ENCODE peak calls at places on chromosomes 1 and 21, in four cellular contexts. T, G, N and O are unnamed samples.

GRCh38 chr1:211874521-211875347 is 44.2 kb upstream of the LPGAT1 start:
- DNase-seq in T (no peak), G (no peak), N (no peak), O (no peak)

GRCh38 chr1:195934839-195935557 is 673.2 kb downstream of the KCNT2 start:
- DNase-seq in T (no peak), G (no peak), N (no peak), O (no peak)

GRCh38 chr1:100036718-100037664 is 67.2 kb downstream of the SLC35A3 start:
- DNase-seq in T (peak; percentile 58), G (no peak), N (no peak), O (no peak)

GRCh38 chr21:33949516-33950424 is 34.2 kb upstream of the ATP5PO start:
- DNase-seq in T (no peak), G (no peak), N (no peak), O (no peak)

GRCh38 chr1:45925728-45926287 is 122.4 kb downstream of the MAST2 start:
- DNase-seq in T (no peak), G (no peak), N (peak; percentile 42), O (no peak)

GRCh38 chr1:237562247-237562823 is 328.4 kb downstream of the ZP4 start:
- DNase-seq in T (peak; percentile 69), G (peak; percentile 7), N (no peak), O (no peak)

GRCh38 chr1:226964068-226964425 is 24.0 kb downstream of the COQ8A start:
- DNase-seq in T (no peak), G (no peak), N (no peak), O (no peak)

GRCh38 chr1:21664806-21665588 is 4.2 kb downstream of the RAP1GAP start:
- DNase-seq in T (no peak), G (no peak), N (peak; percentile 2), O (peak; percentile 34)

GRCh38 chr1:1051127-1051810 is 22.8 kb downstream of the RNF223 start:
- DNase-seq in T (no peak), G (no peak), N (no peak), O (no peak)

GRCh38 chr1:219749370-219749769 is 136.5 kb upstream of the ZC3H11B start:
- DNase-seq in T (no peak), G (no peak), N (no peak), O (no peak)

GRCh38 chr1:43274125-43274803 is 4.5 kb downstream of the TMEM125 start:
- DNase-seq in T (peak; percentile 58), G (no peak), N (no peak), O (no peak)

GRCh38 chr1:16446116-16446515 is 5.6 kb downstream of the NECAP2 start:
- DNase-seq in T (no peak), G (no peak), N (no peak), O (no peak)

GRCh38 chr1:2141025-2141424 is 53.5 kb downstream of the FAAP20 start:
- DNase-seq in T (no peak), G (no peak), N (no peak), O (no peak)

GRCh38 chr1:110557481-110557880 is 38.5 kb upstream of the KCNA10 start:
- DNase-seq in T (no peak), G (no peak), N (no peak), O (no peak)

GRCh38 chr1:56816264-56816663 is 2.9 kb downstream of the FYB2 start:
- DNase-seq in T (no peak), G (no peak), N (no peak), O (no peak)

GRCh38 chr1:35561972-35562680 is 4.5 kb downstream of the NCDN start:
- DNase-seq in T (no peak), G (no peak), N (no peak), O (no peak)

GRCh38 chr1:242452573-242452972 is 71.9 kb downstream of the PLD5 start:
- DNase-seq in T (no peak), G (no peak), N (no peak), O (no peak)

GRCh38 chr1:26994772-26995625 is 1.5 kb downstream of the TRNP1 start:
- DNase-seq in T (no peak), G (no peak), N (no peak), O (no peak)

GRCh38 chr1:55584521-55585401 is 369.6 kb upstream of the USP24 start:
- DNase-seq in T (peak; percentile 44), G (no peak), N (no peak), O (no peak)

GRCh38 chr1:208238710-208239517 is 5.3 kb downstream of the PLXNA2 start:
- DNase-seq in T (peak; percentile 57), G (peak; percentile 56), N (no peak), O (no peak)

GRCh38 chr1:85571830-85572229 is 8.7 kb upstream of the CCN1 start:
- DNase-seq in T (no peak), G (no peak), N (no peak), O (no peak)

GRCh38 chr1:229237320-229237719 is 33.6 kb upstream of the RAB4A start:
- DNase-seq in T (no peak), G (no peak), N (no peak), O (no peak)

GRCh38 chr1:58590019-58590418 is 13.0 kb upstream of the TACSTD2 start:
- DNase-seq in T (no peak), G (no peak), N (no peak), O (no peak)

GRCh38 chr1:230120949-230121381 is 53.9 kb downstream of the GALNT2 start:
- DNase-seq in T (no peak), G (no peak), N (peak; percentile 49), O (no peak)

GRCh38 chr1:226654046-226654445 is 85.0 kb downstream of the ITPKB start:
- DNase-seq in T (peak; percentile 54), G (no peak), N (no peak), O (no peak)

GRCh38 chr1:203769505-203770343 is 4.7 kb downstream of the LAX1 start:
- DNase-seq in T (peak; percentile 94), G (peak; percentile 78), N (peak; percentile 88), O (peak; percentile 63)

GRCh38 chr1:202291961-202292712 is 49.6 kb downstream of the UBE2T start:
- DNase-seq in T (peak; percentile 88), G (no peak), N (no peak), O (no peak)

GRCh38 chr1:238558156-238558555 is 667.4 kb upstream of the ZP4 start:
- DNase-seq in T (peak; percentile 81), G (no peak), N (no peak), O (no peak)

GRCh38 chr1:95126846-95127245 is 9.7 kb downstream of the TLCD4 start:
- DNase-seq in T (no peak), G (no peak), N (no peak), O (no peak)

GRCh38 chr1:34871443-34872132 is 12.0 kb upstream of the SMIM12 start:
- DNase-seq in T (no peak), G (no peak), N (no peak), O (no peak)

GRCh38 chr1:1200876-1201810 is 5.2 kb downstream of the TNFRSF18 start:
- DNase-seq in T (peak; percentile 63), G (peak; percentile 30), N (no peak), O (no peak)

DNA sequence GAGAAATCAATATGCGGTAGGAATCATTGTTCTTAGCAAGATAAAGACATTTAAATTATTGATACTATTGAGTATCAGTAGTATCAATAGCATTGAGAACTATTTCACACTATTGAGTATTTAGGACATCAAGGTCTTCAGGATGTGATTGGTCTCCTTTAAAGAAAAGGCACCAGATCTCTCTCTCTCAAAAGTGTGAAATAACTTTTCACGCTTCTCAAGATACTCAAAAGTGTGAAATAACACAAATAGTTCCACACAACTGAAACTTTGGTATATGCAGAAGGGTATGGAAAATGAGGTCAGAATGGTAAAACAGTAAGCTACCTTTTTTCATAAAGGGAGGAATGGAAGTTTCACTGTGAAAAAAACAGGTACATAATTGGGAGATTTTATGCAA is 6.7 kb upstream of the PYHIN1 start:
- DNase-seq in T (no peak), G (no peak), N (no peak), O (no peak)
- H3K4me1 ChIP-seq in T (no peaks in the 10 kb centered on the region), G (no peaks in the 10 kb centered on the region), N (no peaks in the 10 kb centered on the region), O (no peaks in the 10 kb centered on the region)

DNA sequence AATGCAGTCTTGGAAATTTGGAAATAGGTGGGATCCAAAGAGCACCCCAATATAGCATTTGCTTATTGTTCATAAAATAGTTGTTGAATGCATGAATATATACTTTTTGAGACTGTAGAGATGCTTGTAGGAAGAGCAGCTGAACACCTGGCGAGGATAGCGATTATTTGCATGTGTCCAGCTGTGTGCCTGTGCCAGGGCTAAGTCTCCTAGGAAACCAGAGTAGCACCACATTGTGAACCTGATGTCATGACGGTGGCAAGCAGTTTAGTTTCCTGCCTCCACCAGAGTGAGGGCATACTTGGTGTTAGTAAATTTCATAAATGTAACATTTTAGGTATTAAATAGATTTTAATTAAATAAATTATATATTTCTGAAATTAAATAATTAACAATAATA is 37.3 kb upstream of the IRF2BP2 start:
- DNase-seq in T (no peak), G (no peak), N (peak; percentile 52), O (no peak)
- H3K27ac ChIP-seq in T (no peak overlapping the region), G (no peak overlapping the region), N (no peak overlapping the region), O (no peak overlapping the region)

DNA sequence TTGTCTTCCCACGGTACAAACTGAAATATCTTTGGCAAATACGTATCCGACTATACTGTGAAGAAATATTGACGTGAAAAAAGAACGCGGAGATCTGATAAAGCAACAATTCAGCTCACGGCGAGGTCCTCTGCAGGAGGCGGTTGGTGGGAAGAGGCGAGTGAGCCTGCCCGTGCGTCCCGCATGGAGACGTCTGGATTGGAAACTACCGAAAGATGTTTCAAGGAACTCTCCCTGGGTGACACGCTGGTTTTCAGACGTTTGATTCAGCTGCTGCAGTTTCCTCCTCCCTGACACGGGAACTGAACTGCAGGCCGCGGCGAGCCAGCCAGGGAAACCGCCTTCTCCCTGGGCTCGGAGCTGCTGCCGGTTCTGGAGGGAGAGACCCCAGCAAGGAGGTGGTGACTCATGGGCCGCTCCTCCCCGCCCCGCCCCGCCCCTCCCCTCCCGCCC is 390 bp upstream of the COL6A1 start:
- DNase-seq in T (peak; percentile 88), G (peak; percentile 57), N (peak; percentile 68), O (peak; percentile 68)
- TF ChIP-seq POLR2A in T (peak; percentile 83), G (peak; percentile 23), N (peak; percentile 34), O (no peak)

GRCh38 chr1:25239681-25240541 is 7.3 kb downstream of the RSRP1 start:
- DNase-seq in T (peak; percentile 87), G (peak; percentile 92), N (peak; percentile 91), O (peak; percentile 94)
- H3K4me1 ChIP-seq in T (peaks cover 4% of the 10 kb centered on the region), G (peaks cover 15% of the 10 kb centered on the region), N (peaks cover 37% of the 10 kb centered on the region), O (peaks cover 22% of the 10 kb centered on the region)

GRCh38 chr1:47559944-47560695 is 122.3 kb downstream of the FOXD2 start:
- DNase-seq in T (no peak), G (no peak), N (peak; percentile 44), O (no peak)
- H3K27ac ChIP-seq in T (no peak overlapping the region), G (no peak overlapping the region), N (no peak overlapping the region), O (no peak overlapping the region)

DNA sequence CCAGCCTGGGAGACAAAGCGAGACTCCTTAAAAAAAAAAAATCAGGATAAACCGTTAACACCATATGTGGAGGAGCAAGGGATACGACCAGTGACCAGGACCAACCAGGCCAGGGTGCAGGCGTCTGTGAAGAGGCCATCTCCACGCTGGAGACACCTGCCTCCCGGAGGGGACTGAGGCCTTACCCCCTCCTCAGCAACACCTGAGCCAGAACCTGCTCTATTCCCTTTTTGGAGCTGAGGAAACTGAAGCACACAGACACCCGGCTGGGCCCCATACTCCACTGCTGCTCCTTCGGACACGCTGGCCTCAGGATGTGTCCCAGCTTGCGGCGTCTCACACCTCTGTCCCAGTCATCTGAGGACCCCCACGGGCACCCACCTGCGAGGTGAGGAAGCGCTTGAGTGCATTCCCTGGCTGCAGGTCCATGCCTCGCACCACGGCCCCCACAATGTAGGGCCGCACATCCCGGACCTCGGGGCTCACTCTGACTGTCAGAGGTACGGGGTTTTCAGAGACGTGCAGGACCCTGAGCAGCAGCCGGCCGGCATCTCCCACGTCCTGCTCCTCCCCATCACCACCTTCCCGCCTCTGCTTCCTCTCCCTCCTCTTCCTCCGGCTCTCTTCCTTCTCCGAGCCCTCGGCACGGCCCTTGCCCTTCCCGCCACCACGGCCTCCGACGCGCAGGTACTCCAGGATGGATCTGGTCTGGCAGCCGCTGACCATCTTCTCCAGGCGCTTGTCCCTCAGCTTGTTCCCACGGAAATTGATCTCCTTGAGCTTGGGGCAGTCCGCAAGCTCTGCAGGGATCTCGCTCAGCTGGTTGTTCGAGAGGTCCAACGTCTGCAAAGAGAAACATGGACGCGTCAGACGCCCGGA is 9.6 kb downstream of the LRRC47 start:
- DNase-seq in T (no peak), G (no peak), N (no peak), O (no peak)
- TF ChIP-seq POLR2A in T (no peak), G (no peak), N (no peak), O (no peak)